ENCODE peak calls at places on chromosomes 12 and 14, in five cellular contexts. N is CD4-positive, alpha-beta memory T cell; H is iris pigment epithelial cell; R is germinal center; K is activated naive CD8-positive, alpha-beta T cell treated with anti-CD3 and anti-CD28 coated beads for 36 hours. Q is an unnamed sample.

GRCh38 chr12:58728397-58728796 is 191.9 kb downstream of the LRIG3 start:
- DNase-seq in K (no peak), N (no peak), H (peak; percentile 58), R (no peak), Q (no peak)

GRCh38 chr12:116890330-116890729 is 9.1 kb upstream of the HRK start:
- DNase-seq in N (no peak), K (no peak), R (no peak), H (no peak), Q (no peak)

GRCh38 chr12:131757111-131757510 is 46.2 kb downstream of the SFSWAP start:
- DNase-seq in R (no peak), K (no peak), N (no peak), H (no peak), Q (no peak)

GRCh38 chr12:110176745-110177144 is 52.6 kb downstream of the IFT81 start:
- DNase-seq in N (no peak), H (peak; percentile 66), R (no peak), K (no peak), Q (no peak)

GRCh38 chr14:92519246-92520101 is 5.9 kb downstream of the RIN3 start:
- DNase-seq in R (no peak), K (no peak), N (no peak), H (no peak), Q (no peak)

GRCh38 chr12:93976024-93976423 is 172.4 kb upstream of the PLXNC1 start:
- DNase-seq in R (no peak), N (no peak), H (no peak), K (no peak), Q (no peak)

GRCh38 chr12:76337583-76337982 is 10.6 kb downstream of the BBS10 start:
- DNase-seq in H (peak; percentile 86), N (no peak), R (no peak), K (no peak), Q (no peak)

GRCh38 chr14:52949711-52950409 is 990 bp downstream of the FERMT2 start:
- DNase-seq in N (peak; percentile 15), R (no peak), K (no peak), H (peak; percentile 70), Q (peak; percentile 30)

GRCh38 chr12:53972152-53972702 is 699 bp upstream of the HOXC11 start:
- DNase-seq in H (no peak), K (no peak), N (no peak), R (no peak), Q (no peak)

GRCh38 chr14:56412453-56413434 is 166.9 kb upstream of the TMEM260 start:
- DNase-seq in R (no peak), H (no peak), N (no peak), K (no peak), Q (peak; percentile 42)

GRCh38 chr14:89240414-89240813 is 176.6 kb downstream of the FOXN3 start:
- DNase-seq in K (no peak), R (no peak), H (peak; percentile 59), N (peak; percentile 6), Q (no peak)

GRCh38 chr12:69130064-69130463 is 109.3 kb upstream of the CPSF6 start:
- DNase-seq in H (peak; percentile 21), K (no peak), R (no peak), N (no peak), Q (no peak)

GRCh38 chr12:76627346-76628135 is 68.0 kb upstream of the OSBPL8 start:
- DNase-seq in R (no peak), K (no peak), H (no peak), N (no peak), Q (no peak)

Q was measured in D341Med.